ENCODE peak calls at places on chromosomes 5 and 9, in seven cellular contexts. F, Y, E, K, M, B and N are unnamed samples.

GRCh38 chr5:127101533-127101932 is 28.2 kb upstream of the C5orf63 start:
- DNase-seq in F (no peak), Y (no peak), E (no peak), K (no peak), M (no peak), B (no peak), N (no peak)

GRCh38 chr5:167244583-167244982 is 1046.9 kb upstream of the WWC1 start:
- DNase-seq in F (no peak), Y (no peak), E (no peak), K (peak; percentile 22), M (no peak), B (no peak), N (no peak)

GRCh38 chr9:20297646-20298084 is 324.6 kb downstream of the MLLT3 start:
- DNase-seq in F (no peak), Y (peak; percentile 78), E (no peak), K (no peak), M (no peak), B (no peak), N (no peak)

GRCh38 chr9:85263288-85263687 is 478.5 kb downstream of the AGTPBP1 start:
- DNase-seq in F (no peak), Y (no peak), E (no peak), K (no peak), M (no peak), B (no peak), N (no peak)

GRCh38 chr9:128027166-128027539 is 40.0 kb downstream of the NAIF1 start:
- DNase-seq in F (no peak), Y (peak; percentile 22), E (no peak), K (no peak), M (no peak), B (no peak), N (no peak)

GRCh38 chr5:73838901-73839300 is 212.9 kb downstream of the ARHGEF28 start:
- DNase-seq in F (no peak), Y (no peak), E (no peak), K (no peak), M (no peak), B (no peak), N (no peak)

GRCh38 chr5:15008476-15008875 is 136.9 kb upstream of the ANKH start:
- DNase-seq in F (peak; percentile 91), Y (peak; percentile 99), E (peak; percentile 97), K (no peak), M (peak; percentile 96), B (peak; percentile 96), N (no peak)

GRCh38 chr5:145830594-145830993 is 4.5 kb downstream of the PRELID2 start:
- DNase-seq in F (no peak), Y (peak; percentile 27), E (no peak), K (no peak), M (no peak), B (no peak), N (no peak)

GRCh38 chr5:73625905-73626811 is at the start of gene ARHGEF28:
- DNase-seq in F (peak; percentile 87), Y (peak; percentile 82), E (peak; percentile 23), K (peak; percentile 92), M (peak; percentile 68), B (no peak), N (no peak)

GRCh38 chr9:136107155-136107952 is 11.3 kb downstream of the TMEM250 start:
- DNase-seq in F (no peak), Y (no peak), E (no peak), K (peak; percentile 60), M (no peak), B (no peak), N (peak; percentile 20)

GRCh38 chr9:3181049-3181953 is 337.4 kb upstream of the PUM3 start:
- DNase-seq in F (peak; percentile 17), Y (peak; percentile 38), E (peak; percentile 24), K (peak; percentile 39), M (peak; percentile 53), B (peak; percentile 37), N (no peak)
- H3K4me3 ChIP-seq in F (no peak overlapping the region), Y (peak overlapping the region; percentile 59), E (peak overlapping the region; percentile 38), K (no peak overlapping the region), M (peak overlapping the region; percentile 32), B (no peak overlapping the region), N (no peak overlapping the region)

GRCh38 chr9:35681341-35682002 is 7.7 kb downstream of the CA9 start:
- DNase-seq in F (no peak), Y (peak; percentile 43), E (no peak), K (no peak), M (no peak), B (no peak), N (no peak)
- H3K27ac ChIP-seq in F (no peak overlapping the region), Y (peak overlapping the region; percentile 28), E (peak overlapping the region; percentile 38), K (no peak overlapping the region), M (no peak overlapping the region), B (no peak overlapping the region), N (no peak overlapping the region)

GRCh38 chr9:92974696-92975451 is 27.6 kb downstream of the FGD3 start:
- DNase-seq in F (no peak), Y (no peak), E (peak; percentile 15), K (no peak), M (no peak), B (no peak), N (no peak)

GRCh38 chr9:92976436-92976835 is 29.1 kb downstream of the FGD3 start:
- DNase-seq in F (no peak), Y (no peak), E (peak; percentile 1), K (no peak), M (no peak), B (no peak), N (no peak)

GRCh38 chr9:92973700-92974099 is 26.4 kb downstream of the FGD3 start:
- DNase-seq in F (no peak), Y (no peak), E (no peak), K (no peak), M (no peak), B (no peak), N (no peak)

GRCh38 chr9:92975452-92975770 is 28.1 kb downstream of the FGD3 start:
- DNase-seq in F (no peak), Y (no peak), E (peak; percentile 10), K (no peak), M (no peak), B (no peak), N (no peak)

DNA sequence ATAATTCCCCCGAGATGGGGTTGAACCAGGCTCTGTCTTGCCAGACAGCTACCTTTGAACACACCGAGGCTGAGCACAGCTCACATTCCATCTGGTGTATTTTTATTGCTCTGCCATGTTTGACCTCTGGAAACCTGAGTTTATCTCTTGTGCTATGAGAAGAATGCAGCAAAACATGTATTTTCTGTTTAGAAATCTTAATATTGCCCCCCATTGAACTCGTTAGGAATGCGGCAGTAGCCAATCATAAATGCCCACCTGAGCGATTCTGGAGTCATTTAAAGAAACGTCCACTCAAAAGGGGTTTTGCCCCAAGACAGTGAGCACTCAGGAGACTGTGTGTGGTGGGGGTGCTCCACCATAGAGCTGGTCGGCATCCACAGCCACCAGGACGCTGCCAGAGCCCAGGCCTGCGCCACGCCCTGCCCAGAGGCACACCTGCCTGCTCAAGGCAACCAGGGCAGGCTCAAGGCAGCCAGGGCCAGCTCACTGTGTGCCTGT is 26.9 kb downstream of the FGD3 start:
- DNase-seq in F (no peak), Y (no peak), E (peak; percentile 16), K (no peak), M (no peak), B (peak; percentile 76), N (no peak)
- H3K4me1 ChIP-seq in F (no peaks in the 10 kb centered on the region), Y (no peaks in the 10 kb centered on the region), E (no peaks in the 10 kb centered on the region), K (no peaks in the 10 kb centered on the region), M (no peaks in the 10 kb centered on the region), B (peaks cover 42% of the 10 kb centered on the region), N (peaks cover 78% of the 10 kb centered on the region)

DNA sequence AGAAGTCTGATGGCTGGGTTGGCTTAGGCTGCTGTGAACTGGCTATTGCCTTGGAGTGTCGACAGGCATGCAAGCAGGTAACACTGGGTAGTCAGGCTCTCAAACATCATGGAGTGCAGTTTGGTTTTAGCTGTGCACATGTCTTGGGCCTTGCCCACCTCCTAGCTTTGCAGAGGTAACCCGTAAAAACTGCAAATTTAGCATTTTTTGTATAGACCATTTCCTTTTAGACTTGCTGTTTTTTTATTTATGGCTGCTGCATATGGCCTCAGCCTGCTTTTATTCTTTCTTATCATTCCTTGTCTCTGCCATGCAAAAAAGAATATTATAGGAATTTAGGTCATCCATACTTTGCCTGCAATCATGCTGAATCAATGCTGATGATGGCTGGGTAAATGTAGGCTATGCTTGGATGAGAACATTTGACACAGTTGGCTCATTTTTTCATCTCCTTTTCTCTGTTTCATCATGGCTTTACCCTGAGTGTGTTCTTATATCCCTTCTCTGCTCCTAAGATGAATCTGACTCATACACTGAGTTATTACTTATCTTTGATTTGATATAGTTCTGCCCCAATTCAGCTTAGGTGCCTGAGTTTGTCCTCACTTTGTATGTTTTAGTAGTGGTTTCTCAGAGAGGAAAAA is 27.2 kb downstream of the RECK start:
- DNase-seq in F (no peak), Y (peak; percentile 73), E (no peak), K (no peak), M (no peak), B (no peak), N (no peak)
- H3K4me3 ChIP-seq in F (no peak overlapping the region), Y (peak overlapping the region; percentile 18), E (no peak overlapping the region), K (no peak overlapping the region), M (no peak overlapping the region), B (no peak overlapping the region), N (no peak overlapping the region)